ENCODE peak calls at places on chromosomes 1 and 21, in five cellular contexts. W is RWPE1, A is Karpas-422, E is kidney, S is K562. Y is an unnamed sample.

GRCh38 chr1:2413495-2414296 is 1.3 kb upstream of the PEX10 start:
- DNase-seq in E (no peak), W (no peak), S (no peak), A (peak), Y (no peak)

GRCh38 chr21:41283211-41283818 is 33.3 kb upstream of the FAM3B start:
- DNase-seq in A (peak), S (peak), E (no peak), W (peak), Y (peak)

GRCh38 chr1:65412984-65413375 is 7.5 kb upstream of the LEPR start:
- DNase-seq in E (no peak), A (no peak), S (no peak), W (no peak), Y (no peak)

GRCh38 chr1:62318756-62319544 is at the start of gene KANK4:
- DNase-seq in S (no peak), A (no peak), W (no peak), E (no peak), Y (no peak)

GRCh38 chr1:68112835-68113243 is 62.4 kb upstream of the DIRAS3 start:
- DNase-seq in S (no peak), A (no peak), E (no peak), W (peak), Y (no peak)

GRCh38 chr1:167824163-167824794 is 89.7 kb downstream of the ADCY10 start:
- DNase-seq in S (no peak), W (no peak), A (no peak), E (no peak), Y (no peak)

GRCh38 chr1:194104247-194104844 is 917.9 kb upstream of the B3GALT2 start:
- DNase-seq in E (no peak), S (no peak), A (no peak), W (no peak), Y (no peak)

GRCh38 chr1:209601809-209602657 is 18.5 kb downstream of the CAMK1G start:
- DNase-seq in W (peak), A (peak), E (no peak), S (peak), Y (peak)

GRCh38 chr21:32392299-32392879 is 423 bp downstream of the URB1 start:
- DNase-seq in A (peak), S (peak), W (no peak), E (no peak), Y (no peak)

GRCh38 chr1:19367584-19368041 is 55.5 kb downstream of the SLC66A1 start:
- DNase-seq in S (no peak), A (no peak), W (peak), E (no peak), Y (no peak)

GRCh38 chr1:187042538-187042937 is 213.8 kb downstream of the PLA2G4A start:
- DNase-seq in S (no peak), E (no peak), W (no peak), A (no peak), Y (no peak)

GRCh38 chr1:143651350-143651992 is 320.3 kb downstream of the FAM72C start:
- DNase-seq in W (no peak), S (no peak), E (peak), A (no peak), Y (no peak)

GRCh38 chr1:113683384-113684152 is 75.7 kb downstream of the PHTF1 start:
- DNase-seq in W (no peak), A (no peak), E (no peak), S (no peak), Y (no peak)

GRCh38 chr1:226542623-226543103 is 5.9 kb upstream of the STUM start:
- DNase-seq in E (no peak), W (no peak), A (no peak), S (no peak), Y (no peak)

GRCh38 chr1:209672705-209673630 is 2.2 kb upstream of the G0S2 start:
- DNase-seq in W (no peak), A (no peak), S (no peak), E (no peak), Y (no peak)

DNA sequence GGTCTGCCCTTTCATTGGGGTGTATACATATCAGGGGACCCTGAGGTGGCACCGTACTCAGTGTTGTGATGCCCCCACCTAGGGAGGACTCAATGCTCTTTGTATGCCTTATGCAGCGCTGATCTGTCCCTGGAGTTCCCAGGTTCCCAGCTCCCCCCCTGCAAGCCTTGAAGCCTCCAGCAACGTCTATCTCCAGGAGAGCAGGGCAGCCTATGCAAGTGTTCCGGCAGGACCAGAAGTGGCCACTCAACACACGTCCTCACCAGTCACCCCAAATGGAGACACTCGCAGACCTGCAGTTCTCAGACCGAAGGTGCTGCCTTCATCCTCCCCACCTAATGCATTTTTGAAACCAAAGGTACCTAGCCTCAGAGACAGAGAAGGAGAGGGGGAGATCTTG is 25.2 kb upstream of the CNTN2 start:
- DNase-seq in W (no peak), E (no peak), S (no peak), A (no peak), Y (no peak)
- H3K27ac ChIP-seq in W (no peak), E (no peak), S (no peak), A (no peak), Y (no peak)

DNA sequence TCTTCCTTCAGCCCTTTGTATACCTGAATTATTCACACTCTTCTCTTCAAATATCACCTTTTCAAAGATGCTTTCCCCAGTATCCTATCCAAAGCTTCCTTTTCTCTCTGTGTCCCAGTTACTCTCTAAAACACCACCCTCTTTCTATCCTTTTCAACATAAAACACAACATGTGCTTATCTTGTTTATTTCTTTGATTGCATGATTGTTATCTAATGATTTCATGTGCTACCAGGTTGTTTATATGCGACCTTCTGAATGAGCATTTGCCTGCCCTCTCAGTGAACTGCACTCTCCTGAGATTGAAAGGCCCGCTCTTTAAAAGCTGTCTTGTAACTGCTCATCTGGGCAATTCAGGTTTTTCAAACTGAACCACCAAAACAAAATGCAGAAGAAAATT is 97.7 kb upstream of the FGGY start:
- DNase-seq in S (no peak), W (no peak), A (no peak), E (no peak), Y (no peak)
- H3K27ac ChIP-seq in S (no peak), W (no peak), A (no peak), E (no peak), Y (no peak)

DNA sequence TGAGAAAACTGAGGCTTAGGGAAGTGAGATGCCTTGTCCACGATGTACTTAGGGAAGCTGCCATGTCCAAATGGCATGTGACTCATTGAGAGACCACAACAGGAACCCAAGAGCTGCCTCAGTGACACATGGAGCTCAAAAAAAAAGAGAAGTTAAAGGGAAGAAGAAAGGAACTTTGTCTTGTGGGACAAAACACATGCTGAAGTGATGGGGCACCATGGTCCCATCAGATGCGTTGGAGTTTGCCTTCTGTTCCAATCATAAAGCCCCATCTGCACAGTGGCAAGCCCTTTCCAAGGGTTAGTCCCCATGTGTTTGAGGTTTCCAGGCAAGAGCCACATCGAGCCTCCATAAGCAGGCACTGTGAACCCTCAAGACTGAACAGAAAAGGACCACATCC is 8.0 kb downstream of the MED8 start:
- DNase-seq in A (no peak), E (no peak), S (no peak), W (no peak), Y (no peak)
- H3K27ac ChIP-seq in A (no peak), E (no peak), S (no peak), W (no peak), Y (no peak)

GRCh38 chr1:151611832-151612505 is at the start of gene SNX27:
- DNase-seq in W (peak), S (peak), A (peak), E (peak), Y (peak)

GRCh38 chr1:151610142-151610541 is 1.7 kb upstream of the SNX27 start:
- DNase-seq in W (no peak), A (no peak), S (no peak), E (no peak), Y (no peak)

GRCh38 chr1:151613275-151613867 is 1.5 kb downstream of the SNX27 start:
- DNase-seq in E (no peak), S (no peak), W (no peak), A (no peak), Y (no peak)

GRCh38 chr1:151611288-151611790 is 511 bp upstream of the SNX27 start:
- DNase-seq in S (no peak), W (no peak), E (no peak), A (peak), Y (peak)

GRCh38 chr1:151612506-151613274 is 840 bp downstream of the SNX27 start:
- DNase-seq in S (no peak), A (peak), W (peak), E (peak), Y (no peak)
- H3K27ac ChIP-seq in S (peak), A (peak), W (peak), E (peak), Y (no peak)

Y was measured in PC-9.